ENCODE peak calls at places on chromosomes 16 and 17, in eight cellular contexts. One of them, this sample, is unnamed.

GRCh38 chr16:19114359-19115147 is 789 bp downstream of the ITPRIPL2 start:
- DNase-seq in GM23338: peak; percentile 84
- DNase-seq in Panc1: no peak
- DNase-seq in sigmoid colon: peak; percentile 87
- DNase-seq in transverse colon: peak; percentile 69
- DNase-seq in upper lobe of left lung: peak; percentile 91
- DNase-seq in prostate gland: peak; percentile 55
- DNase-seq in breast epithelium: peak; percentile 71
- DNase-seq in this sample: no peak

GRCh38 chr17:28685366-28685765 is 23.4 kb downstream of the SUPT6H start:
- DNase-seq in GM23338: no peak
- DNase-seq in prostate gland: no peak
- DNase-seq in Panc1: no peak
- DNase-seq in transverse colon: no peak
- DNase-seq in upper lobe of left lung: no peak
- DNase-seq in breast epithelium: no peak
- DNase-seq in sigmoid colon: no peak
- DNase-seq in this sample: no peak

GRCh38 chr17:10683853-10684252 is 13.5 kb downstream of the SCO1 start:
- DNase-seq in GM23338: peak; percentile 54
- DNase-seq in sigmoid colon: no peak
- DNase-seq in transverse colon: no peak
- DNase-seq in breast epithelium: no peak
- DNase-seq in Panc1: no peak
- DNase-seq in prostate gland: no peak
- DNase-seq in upper lobe of left lung: no peak
- DNase-seq in this sample: no peak

GRCh38 chr16:51756447-51757123 is 605.5 kb upstream of the SALL1 start:
- DNase-seq in prostate gland: no peak
- DNase-seq in GM23338: no peak
- DNase-seq in sigmoid colon: no peak
- DNase-seq in transverse colon: no peak
- DNase-seq in upper lobe of left lung: no peak
- DNase-seq in Panc1: no peak
- DNase-seq in breast epithelium: no peak
- DNase-seq in this sample: no peak

GRCh38 chr17:4499431-4500187 is 928 bp downstream of the SPNS2 start:
- DNase-seq in Panc1: no peak
- DNase-seq in prostate gland: no peak
- DNase-seq in sigmoid colon: no peak
- DNase-seq in upper lobe of left lung: peak; percentile 90
- DNase-seq in GM23338: peak; percentile 66
- DNase-seq in transverse colon: no peak
- DNase-seq in breast epithelium: no peak
- DNase-seq in this sample: no peak

GRCh38 chr16:68452176-68452575 is 3.9 kb upstream of the SMPD3 start:
- DNase-seq in breast epithelium: no peak
- DNase-seq in prostate gland: no peak
- DNase-seq in sigmoid colon: no peak
- DNase-seq in Panc1: no peak
- DNase-seq in GM23338: no peak
- DNase-seq in upper lobe of left lung: no peak
- DNase-seq in transverse colon: no peak
- DNase-seq in this sample: no peak

GRCh38 chr17:50467114-50467854 is 1.4 kb downstream of the CHAD start:
- DNase-seq in breast epithelium: no peak
- DNase-seq in Panc1: no peak
- DNase-seq in sigmoid colon: peak; percentile 40
- DNase-seq in transverse colon: no peak
- DNase-seq in GM23338: no peak
- DNase-seq in upper lobe of left lung: no peak
- DNase-seq in prostate gland: no peak
- DNase-seq in this sample: no peak

GRCh38 chr16:50986453-50986852 is 164.6 kb downstream of the SALL1 start:
- DNase-seq in GM23338: no peak
- DNase-seq in prostate gland: no peak
- DNase-seq in transverse colon: no peak
- DNase-seq in Panc1: no peak
- DNase-seq in sigmoid colon: no peak
- DNase-seq in breast epithelium: no peak
- DNase-seq in upper lobe of left lung: no peak
- DNase-seq in this sample: no peak

GRCh38 chr16:24539850-24540484 is 601 bp downstream of the RBBP6 start:
- DNase-seq in Panc1: no peak
- DNase-seq in sigmoid colon: peak; percentile 84
- DNase-seq in prostate gland: peak; percentile 44
- DNase-seq in transverse colon: peak; percentile 69
- DNase-seq in GM23338: peak; percentile 33
- DNase-seq in breast epithelium: peak; percentile 62
- DNase-seq in upper lobe of left lung: peak; percentile 95
- DNase-seq in this sample: no peak

GRCh38 chr17:72176516-72176851 is 55.7 kb downstream of the SOX9 start:
- DNase-seq in breast epithelium: no peak
- DNase-seq in prostate gland: no peak
- DNase-seq in GM23338: no peak
- DNase-seq in Panc1: no peak
- DNase-seq in upper lobe of left lung: no peak
- DNase-seq in sigmoid colon: no peak
- DNase-seq in transverse colon: peak; percentile 38
- DNase-seq in this sample: no peak

GRCh38 chr17:74859439-74860228 is at the start of gene GRIN2C:
- DNase-seq in upper lobe of left lung: peak; percentile 91
- DNase-seq in prostate gland: no peak
- DNase-seq in breast epithelium: no peak
- DNase-seq in sigmoid colon: no peak
- DNase-seq in GM23338: no peak
- DNase-seq in transverse colon: no peak
- DNase-seq in Panc1: no peak
- DNase-seq in this sample: no peak

GRCh38 chr17:77098884-77099545 is 41.8 kb upstream of the SEC14L1 start:
- DNase-seq in prostate gland: peak; percentile 53
- DNase-seq in sigmoid colon: peak; percentile 84
- DNase-seq in breast epithelium: no peak
- DNase-seq in Panc1: no peak
- DNase-seq in transverse colon: peak; percentile 37
- DNase-seq in upper lobe of left lung: no peak
- DNase-seq in GM23338: no peak
- DNase-seq in this sample: peak; percentile 69

GRCh38 chr16:12260119-12260646 is 283.6 kb downstream of the SNX29 start:
- DNase-seq in upper lobe of left lung: no peak
- DNase-seq in sigmoid colon: no peak
- DNase-seq in Panc1: no peak
- DNase-seq in prostate gland: no peak
- DNase-seq in transverse colon: no peak
- DNase-seq in breast epithelium: no peak
- DNase-seq in GM23338: no peak
- DNase-seq in this sample: no peak

GRCh38 chr16:53745753-53746258 is 41.9 kb downstream of the FTO start:
- DNase-seq in transverse colon: no peak
- DNase-seq in Panc1: no peak
- DNase-seq in sigmoid colon: no peak
- DNase-seq in prostate gland: no peak
- DNase-seq in upper lobe of left lung: no peak
- DNase-seq in breast epithelium: no peak
- DNase-seq in GM23338: peak; percentile 50
- DNase-seq in this sample: no peak

GRCh38 chr16:69182730-69183416 is 4.1 kb upstream of the SNTB2 start:
- DNase-seq in upper lobe of left lung: no peak
- DNase-seq in sigmoid colon: peak; percentile 54
- DNase-seq in Panc1: no peak
- DNase-seq in prostate gland: peak; percentile 56
- DNase-seq in transverse colon: no peak
- DNase-seq in GM23338: no peak
- DNase-seq in breast epithelium: no peak
- DNase-seq in this sample: no peak

GRCh38 chr16:49932943-49933342 is 77.0 kb upstream of the ZNF423 start:
- DNase-seq in transverse colon: no peak
- DNase-seq in GM23338: no peak
- DNase-seq in prostate gland: no peak
- DNase-seq in upper lobe of left lung: no peak
- DNase-seq in sigmoid colon: peak; percentile 60
- DNase-seq in Panc1: no peak
- DNase-seq in breast epithelium: no peak
- DNase-seq in this sample: no peak

GRCh38 chr16:583470-583814 is 6.4 kb upstream of the RAB40C start:
- DNase-seq in Panc1: no peak
- DNase-seq in breast epithelium: no peak
- DNase-seq in prostate gland: no peak
- DNase-seq in sigmoid colon: no peak
- DNase-seq in GM23338: peak; percentile 80
- DNase-seq in upper lobe of left lung: peak; percentile 77
- DNase-seq in transverse colon: no peak
- DNase-seq in this sample: no peak

GRCh38 chr16:80966617-80967016 is 40.1 kb downstream of the CMC2 start:
- DNase-seq in prostate gland: no peak
- DNase-seq in GM23338: no peak
- DNase-seq in breast epithelium: no peak
- DNase-seq in transverse colon: no peak
- DNase-seq in upper lobe of left lung: no peak
- DNase-seq in sigmoid colon: no peak
- DNase-seq in Panc1: no peak
- DNase-seq in this sample: no peak

GRCh38 chr17:40062347-40063033 is at the start of gene THRA:
- DNase-seq in GM23338: peak; percentile 78
- DNase-seq in prostate gland: peak; percentile 75
- DNase-seq in breast epithelium: no peak
- DNase-seq in Panc1: no peak
- DNase-seq in upper lobe of left lung: peak; percentile 95
- DNase-seq in sigmoid colon: peak; percentile 88
- DNase-seq in transverse colon: peak; percentile 82
- DNase-seq in this sample: no peak

DNA sequence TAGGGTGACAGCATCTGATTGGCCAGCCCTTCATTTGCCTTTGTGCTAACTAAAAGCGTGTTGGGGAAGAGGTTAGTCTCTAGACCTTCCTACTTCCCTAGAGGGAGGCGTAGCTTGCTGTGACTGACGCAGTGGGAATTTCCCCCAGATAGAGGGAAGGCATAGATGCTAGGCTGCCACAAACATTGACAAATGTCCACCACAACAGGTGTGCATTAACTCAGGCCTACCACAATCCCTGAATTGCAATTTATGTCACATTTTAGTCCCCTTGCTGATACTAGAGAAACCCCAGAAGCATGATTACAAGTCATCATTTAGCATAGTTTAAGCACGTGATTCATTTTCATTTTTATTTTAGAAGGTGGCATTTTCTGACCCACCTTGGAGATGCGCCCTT is 76.3 kb upstream of the WSB1 start:
- DNase-seq in sigmoid colon: no peak
- DNase-seq in prostate gland: no peak
- DNase-seq in transverse colon: no peak
- DNase-seq in GM23338: no peak
- DNase-seq in breast epithelium: no peak
- DNase-seq in Panc1: no peak
- DNase-seq in upper lobe of left lung: no peak
- DNase-seq in this sample: no peak
- H3K27ac ChIP-seq in sigmoid colon: no peak overlapping the region
- H3K27ac ChIP-seq in prostate gland: no peak overlapping the region
- H3K27ac ChIP-seq in transverse colon: no peak overlapping the region
- H3K27ac ChIP-seq in GM23338: no peak overlapping the region
- H3K27ac ChIP-seq in breast epithelium: no peak overlapping the region
- H3K27ac ChIP-seq in Panc1: no peak overlapping the region
- H3K27ac ChIP-seq in upper lobe of left lung: no peak overlapping the region
- H3K27ac ChIP-seq in this sample: no peak overlapping the region

DNA sequence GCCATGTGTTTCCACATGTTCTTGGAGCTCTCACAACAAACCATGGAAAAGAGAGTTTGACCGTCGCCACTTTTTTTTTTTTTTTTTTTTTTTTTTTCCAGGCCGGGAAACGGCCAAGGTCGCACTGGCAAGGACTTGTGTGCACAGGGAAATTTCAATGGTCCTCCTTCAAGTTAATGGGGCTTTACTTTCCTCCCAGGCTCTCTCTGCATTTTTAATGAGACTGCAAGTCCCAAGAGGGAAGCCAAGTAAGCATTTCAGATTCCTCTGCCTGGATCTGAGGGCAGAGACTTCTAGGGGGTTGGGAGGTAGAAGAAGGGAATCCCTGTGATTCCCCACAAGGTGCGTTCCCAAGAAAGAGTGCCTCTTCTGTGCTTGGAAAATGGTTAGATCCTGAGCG is 94.8 kb upstream of the MPHOSPH6 start:
- DNase-seq in transverse colon: no peak
- DNase-seq in upper lobe of left lung: no peak
- DNase-seq in Panc1: no peak
- DNase-seq in breast epithelium: no peak
- DNase-seq in sigmoid colon: no peak
- DNase-seq in GM23338: peak; percentile 11
- DNase-seq in prostate gland: no peak
- DNase-seq in this sample: no peak
- TF ChIP-seq POLR2AphosphoS5 in transverse colon: no peak
- TF ChIP-seq POLR2AphosphoS5 in upper lobe of left lung: no peak
- TF ChIP-seq POLR2AphosphoS5 in Panc1: no peak
- TF ChIP-seq POLR2AphosphoS5 in breast epithelium: no peak
- TF ChIP-seq POLR2AphosphoS5 in sigmoid colon: no peak
- TF ChIP-seq POLR2AphosphoS5 in GM23338: no peak
- TF ChIP-seq POLR2AphosphoS5 in prostate gland: no peak
- TF ChIP-seq POLR2AphosphoS5 in this sample: no peak

GRCh38 chr17:73791121-73791520 is 146.9 kb upstream of the SDK2 start:
- DNase-seq in breast epithelium: no peak
- DNase-seq in upper lobe of left lung: no peak
- DNase-seq in transverse colon: no peak
- DNase-seq in GM23338: no peak
- DNase-seq in prostate gland: no peak
- DNase-seq in Panc1: no peak
- DNase-seq in sigmoid colon: no peak
- DNase-seq in this sample: no peak

GRCh38 chr17:73792994-73793393 is 148.7 kb upstream of the SDK2 start:
- DNase-seq in Panc1: no peak
- DNase-seq in breast epithelium: no peak
- DNase-seq in prostate gland: no peak
- DNase-seq in GM23338: no peak
- DNase-seq in upper lobe of left lung: no peak
- DNase-seq in sigmoid colon: no peak
- DNase-seq in transverse colon: no peak
- DNase-seq in this sample: no peak

GRCh38 chr17:73795730-73796129 is 151.5 kb upstream of the SDK2 start:
- DNase-seq in sigmoid colon: no peak
- DNase-seq in Panc1: no peak
- DNase-seq in prostate gland: no peak
- DNase-seq in upper lobe of left lung: no peak
- DNase-seq in transverse colon: no peak
- DNase-seq in breast epithelium: no peak
- DNase-seq in GM23338: no peak
- DNase-seq in this sample: no peak

GRCh38 chr17:73791644-73792043 is 147.4 kb upstream of the SDK2 start:
- DNase-seq in breast epithelium: no peak
- DNase-seq in GM23338: no peak
- DNase-seq in transverse colon: no peak
- DNase-seq in prostate gland: no peak
- DNase-seq in Panc1: no peak
- DNase-seq in sigmoid colon: no peak
- DNase-seq in upper lobe of left lung: no peak
- DNase-seq in this sample: no peak

GRCh38 chr17:73794336-73794735 is 150.1 kb upstream of the SDK2 start:
- DNase-seq in transverse colon: no peak
- DNase-seq in prostate gland: no peak
- DNase-seq in Panc1: no peak
- DNase-seq in GM23338: no peak
- DNase-seq in upper lobe of left lung: no peak
- DNase-seq in sigmoid colon: no peak
- DNase-seq in breast epithelium: no peak
- DNase-seq in this sample: no peak
- H3K36me3 ChIP-seq in transverse colon: no peaks in the 10 kb centered on the region
- H3K36me3 ChIP-seq in prostate gland: no peaks in the 10 kb centered on the region
- H3K36me3 ChIP-seq in Panc1: no peaks in the 10 kb centered on the region
- H3K36me3 ChIP-seq in GM23338: no peaks in the 10 kb centered on the region
- H3K36me3 ChIP-seq in upper lobe of left lung: no peaks in the 10 kb centered on the region
- H3K36me3 ChIP-seq in sigmoid colon: no peaks in the 10 kb centered on the region
- H3K36me3 ChIP-seq in breast epithelium: no peaks in the 10 kb centered on the region
- H3K36me3 ChIP-seq in this sample: no peaks in the 10 kb centered on the region

GRCh38 chr16:56329887-56330286 is 95.5 kb downstream of the AMFR start:
- DNase-seq in upper lobe of left lung: no peak
- DNase-seq in Panc1: no peak
- DNase-seq in sigmoid colon: no peak
- DNase-seq in transverse colon: no peak
- DNase-seq in breast epithelium: no peak
- DNase-seq in GM23338: no peak
- DNase-seq in prostate gland: no peak
- DNase-seq in this sample: no peak
- H3K27ac ChIP-seq in upper lobe of left lung: no peak overlapping the region
- H3K27ac ChIP-seq in Panc1: no peak overlapping the region
- H3K27ac ChIP-seq in sigmoid colon: no peak overlapping the region
- H3K27ac ChIP-seq in transverse colon: no peak overlapping the region
- H3K27ac ChIP-seq in breast epithelium: no peak overlapping the region
- H3K27ac ChIP-seq in GM23338: no peak overlapping the region
- H3K27ac ChIP-seq in prostate gland: no peak overlapping the region
- H3K27ac ChIP-seq in this sample: no peak overlapping the region